ENCODE peak calls at places on chromosomes 2 and 18, in seven cellular contexts. One of them, this sample, is unnamed.

GRCh38 chr2:224405841-224406370 is 4.0 kb upstream of the FAM124B start:
- DNase-seq in colonic mucosa: no peak
- DNase-seq in mammary epithelial cell: no peak
- DNase-seq in AG10803: no peak
- DNase-seq in pancreas: no peak
- DNase-seq in CD4-positive, alpha-beta T cell: no peak
- DNase-seq in progenitor cell of endocrine pancreas: no peak
- DNase-seq in this sample: no peak

GRCh38 chr18:13234528-13234795 is 15.9 kb downstream of the LDLRAD4 start:
- DNase-seq in colonic mucosa: peak; percentile 14
- DNase-seq in mammary epithelial cell: no peak
- DNase-seq in AG10803: no peak
- DNase-seq in pancreas: no peak
- DNase-seq in CD4-positive, alpha-beta T cell: no peak
- DNase-seq in progenitor cell of endocrine pancreas: no peak
- DNase-seq in this sample: no peak

GRCh38 chr2:68466361-68466777 is 725 bp downstream of the FBXO48 start:
- DNase-seq in colonic mucosa: no peak
- DNase-seq in mammary epithelial cell: peak; percentile 79
- DNase-seq in AG10803: peak; percentile 77
- DNase-seq in pancreas: no peak
- DNase-seq in CD4-positive, alpha-beta T cell: peak; percentile 55
- DNase-seq in progenitor cell of endocrine pancreas: no peak
- DNase-seq in this sample: no peak

GRCh38 chr2:120442923-120443571 is 97.1 kb downstream of the INHBB start:
- DNase-seq in colonic mucosa: peak; percentile 89
- DNase-seq in mammary epithelial cell: no peak
- DNase-seq in AG10803: no peak
- DNase-seq in pancreas: peak; percentile 85
- DNase-seq in CD4-positive, alpha-beta T cell: no peak
- DNase-seq in progenitor cell of endocrine pancreas: peak; percentile 83
- DNase-seq in this sample: no peak

GRCh38 chr2:200099271-200099670 is 143.9 kb downstream of the MAIP1 start:
- DNase-seq in colonic mucosa: no peak
- DNase-seq in mammary epithelial cell: no peak
- DNase-seq in AG10803: no peak
- DNase-seq in pancreas: no peak
- DNase-seq in CD4-positive, alpha-beta T cell: no peak
- DNase-seq in progenitor cell of endocrine pancreas: no peak
- DNase-seq in this sample: no peak

GRCh38 chr18:74316257-74317180 is 880 bp downstream of the C18orf63 start:
- DNase-seq in colonic mucosa: no peak
- DNase-seq in mammary epithelial cell: peak; percentile 32
- DNase-seq in AG10803: peak; percentile 97
- DNase-seq in pancreas: no peak
- DNase-seq in CD4-positive, alpha-beta T cell: no peak
- DNase-seq in progenitor cell of endocrine pancreas: no peak
- DNase-seq in this sample: no peak

GRCh38 chr2:96933528-96933927 is 52.9 kb downstream of the FAM178B start:
- DNase-seq in colonic mucosa: no peak
- DNase-seq in mammary epithelial cell: no peak
- DNase-seq in AG10803: no peak
- DNase-seq in pancreas: no peak
- DNase-seq in CD4-positive, alpha-beta T cell: no peak
- DNase-seq in progenitor cell of endocrine pancreas: no peak
- DNase-seq in this sample: no peak

GRCh38 chr2:45009928-45010705 is 865 bp upstream of the SIX2 start:
- DNase-seq in colonic mucosa: peak; percentile 57
- DNase-seq in mammary epithelial cell: peak; percentile 51
- DNase-seq in AG10803: peak; percentile 30
- DNase-seq in pancreas: peak; percentile 83
- DNase-seq in CD4-positive, alpha-beta T cell: no peak
- DNase-seq in progenitor cell of endocrine pancreas: no peak
- DNase-seq in this sample: no peak

GRCh38 chr2:237565974-237566373 is 400 bp upstream of the PRLH start:
- DNase-seq in colonic mucosa: no peak
- DNase-seq in mammary epithelial cell: no peak
- DNase-seq in AG10803: no peak
- DNase-seq in pancreas: no peak
- DNase-seq in CD4-positive, alpha-beta T cell: no peak
- DNase-seq in progenitor cell of endocrine pancreas: no peak
- DNase-seq in this sample: no peak

GRCh38 chr2:239918749-239919148 is 106.4 kb downstream of the NDUFA10 start:
- DNase-seq in colonic mucosa: peak; percentile 6
- DNase-seq in mammary epithelial cell: no peak
- DNase-seq in AG10803: no peak
- DNase-seq in pancreas: peak; percentile 39
- DNase-seq in CD4-positive, alpha-beta T cell: no peak
- DNase-seq in progenitor cell of endocrine pancreas: no peak
- DNase-seq in this sample: no peak

GRCh38 chr2:239267411-239267941 is 133.3 kb downstream of the HDAC4 start:
- DNase-seq in colonic mucosa: peak; percentile 89
- DNase-seq in mammary epithelial cell: peak; percentile 64
- DNase-seq in AG10803: peak; percentile 91
- DNase-seq in pancreas: peak; percentile 58
- DNase-seq in CD4-positive, alpha-beta T cell: peak; percentile 82
- DNase-seq in progenitor cell of endocrine pancreas: no peak
- DNase-seq in this sample: no peak

GRCh38 chr2:230905448-230906430 is 19.3 kb downstream of the GPR55 start:
- DNase-seq in colonic mucosa: peak; percentile 16
- DNase-seq in mammary epithelial cell: no peak
- DNase-seq in AG10803: peak; percentile 6
- DNase-seq in pancreas: peak; percentile 32
- DNase-seq in CD4-positive, alpha-beta T cell: peak; percentile 72
- DNase-seq in progenitor cell of endocrine pancreas: no peak
- DNase-seq in this sample: no peak

GRCh38 chr2:170895023-170895759 is 33.9 kb upstream of the GORASP2 start:
- DNase-seq in colonic mucosa: no peak
- DNase-seq in mammary epithelial cell: peak; percentile 34
- DNase-seq in AG10803: peak; percentile 40
- DNase-seq in pancreas: no peak
- DNase-seq in CD4-positive, alpha-beta T cell: no peak
- DNase-seq in progenitor cell of endocrine pancreas: no peak
- DNase-seq in this sample: no peak

GRCh38 chr18:63676526-63676925 is 14.8 kb upstream of the SERPINB3 start:
- DNase-seq in colonic mucosa: no peak
- DNase-seq in mammary epithelial cell: peak; percentile 35
- DNase-seq in AG10803: no peak
- DNase-seq in pancreas: no peak
- DNase-seq in CD4-positive, alpha-beta T cell: no peak
- DNase-seq in progenitor cell of endocrine pancreas: no peak
- DNase-seq in this sample: no peak

GRCh38 chr2:231515603-231516002 is 14.6 kb downstream of the NMUR1 start:
- DNase-seq in colonic mucosa: no peak
- DNase-seq in mammary epithelial cell: no peak
- DNase-seq in AG10803: no peak
- DNase-seq in pancreas: no peak
- DNase-seq in CD4-positive, alpha-beta T cell: no peak
- DNase-seq in progenitor cell of endocrine pancreas: no peak
- DNase-seq in this sample: no peak

GRCh38 chr2:104412384-104412783 is 441.5 kb upstream of the POU3F3 start:
- DNase-seq in colonic mucosa: peak; percentile 41
- DNase-seq in mammary epithelial cell: no peak
- DNase-seq in AG10803: peak; percentile 20
- DNase-seq in pancreas: no peak
- DNase-seq in CD4-positive, alpha-beta T cell: no peak
- DNase-seq in progenitor cell of endocrine pancreas: peak; percentile 29
- DNase-seq in this sample: no peak

GRCh38 chr2:121237980-121238665 is 46.9 kb downstream of the TFCP2L1 start:
- DNase-seq in colonic mucosa: no peak
- DNase-seq in mammary epithelial cell: no peak
- DNase-seq in AG10803: no peak
- DNase-seq in pancreas: peak; percentile 43
- DNase-seq in CD4-positive, alpha-beta T cell: no peak
- DNase-seq in progenitor cell of endocrine pancreas: no peak
- DNase-seq in this sample: no peak

GRCh38 chr2:37621199-37621598 is 50.2 kb downstream of the CDC42EP3 start:
- DNase-seq in colonic mucosa: no peak
- DNase-seq in mammary epithelial cell: no peak
- DNase-seq in AG10803: no peak
- DNase-seq in pancreas: no peak
- DNase-seq in CD4-positive, alpha-beta T cell: no peak
- DNase-seq in progenitor cell of endocrine pancreas: no peak
- DNase-seq in this sample: no peak
- TF ChIP-seq CTCF in colonic mucosa: no peak
- TF ChIP-seq CTCF in mammary epithelial cell: no peak
- TF ChIP-seq CTCF in AG10803: no peak
- TF ChIP-seq CTCF in pancreas: no peak
- TF ChIP-seq CTCF in CD4-positive, alpha-beta T cell: no peak
- TF ChIP-seq CTCF in progenitor cell of endocrine pancreas: no peak
- TF ChIP-seq CTCF in this sample: no peak

GRCh38 chr18:66724664-66725356 is 120.9 kb upstream of the CDH19 start:
- DNase-seq in colonic mucosa: peak; percentile 73
- DNase-seq in mammary epithelial cell: peak; percentile 77
- DNase-seq in AG10803: no peak
- DNase-seq in pancreas: no peak
- DNase-seq in CD4-positive, alpha-beta T cell: no peak
- DNase-seq in progenitor cell of endocrine pancreas: no peak
- DNase-seq in this sample: no peak
- TF ChIP-seq CTCF in colonic mucosa: no peak
- TF ChIP-seq CTCF in mammary epithelial cell: no peak
- TF ChIP-seq CTCF in AG10803: no peak
- TF ChIP-seq CTCF in pancreas: no peak
- TF ChIP-seq CTCF in CD4-positive, alpha-beta T cell: no peak
- TF ChIP-seq CTCF in progenitor cell of endocrine pancreas: no peak
- TF ChIP-seq CTCF in this sample: no peak

GRCh38 chr2:177392373-177393246 is at the start of gene AGPS:
- DNase-seq in colonic mucosa: peak; percentile 89
- DNase-seq in mammary epithelial cell: peak; percentile 61
- DNase-seq in AG10803: peak; percentile 71
- DNase-seq in pancreas: peak; percentile 92
- DNase-seq in CD4-positive, alpha-beta T cell: peak; percentile 71
- DNase-seq in progenitor cell of endocrine pancreas: peak; percentile 62
- DNase-seq in this sample: peak; percentile 42
- TF ChIP-seq CTCF in colonic mucosa: no peak
- TF ChIP-seq CTCF in mammary epithelial cell: peak; percentile 22
- TF ChIP-seq CTCF in AG10803: no peak
- TF ChIP-seq CTCF in pancreas: no peak
- TF ChIP-seq CTCF in CD4-positive, alpha-beta T cell: no peak
- TF ChIP-seq CTCF in progenitor cell of endocrine pancreas: peak; percentile 22
- TF ChIP-seq CTCF in this sample: no peak

GRCh38 chr2:208783184-208783583 is 376.6 kb downstream of the PTH2R start:
- DNase-seq in colonic mucosa: no peak
- DNase-seq in mammary epithelial cell: no peak
- DNase-seq in AG10803: no peak
- DNase-seq in pancreas: no peak
- DNase-seq in CD4-positive, alpha-beta T cell: no peak
- DNase-seq in progenitor cell of endocrine pancreas: no peak
- DNase-seq in this sample: no peak
- TF ChIP-seq CTCF in colonic mucosa: peak; percentile 27
- TF ChIP-seq CTCF in mammary epithelial cell: peak; percentile 54
- TF ChIP-seq CTCF in AG10803: no peak
- TF ChIP-seq CTCF in pancreas: peak; percentile 8
- TF ChIP-seq CTCF in CD4-positive, alpha-beta T cell: no peak
- TF ChIP-seq CTCF in progenitor cell of endocrine pancreas: peak; percentile 14
- TF ChIP-seq CTCF in this sample: no peak

DNA sequence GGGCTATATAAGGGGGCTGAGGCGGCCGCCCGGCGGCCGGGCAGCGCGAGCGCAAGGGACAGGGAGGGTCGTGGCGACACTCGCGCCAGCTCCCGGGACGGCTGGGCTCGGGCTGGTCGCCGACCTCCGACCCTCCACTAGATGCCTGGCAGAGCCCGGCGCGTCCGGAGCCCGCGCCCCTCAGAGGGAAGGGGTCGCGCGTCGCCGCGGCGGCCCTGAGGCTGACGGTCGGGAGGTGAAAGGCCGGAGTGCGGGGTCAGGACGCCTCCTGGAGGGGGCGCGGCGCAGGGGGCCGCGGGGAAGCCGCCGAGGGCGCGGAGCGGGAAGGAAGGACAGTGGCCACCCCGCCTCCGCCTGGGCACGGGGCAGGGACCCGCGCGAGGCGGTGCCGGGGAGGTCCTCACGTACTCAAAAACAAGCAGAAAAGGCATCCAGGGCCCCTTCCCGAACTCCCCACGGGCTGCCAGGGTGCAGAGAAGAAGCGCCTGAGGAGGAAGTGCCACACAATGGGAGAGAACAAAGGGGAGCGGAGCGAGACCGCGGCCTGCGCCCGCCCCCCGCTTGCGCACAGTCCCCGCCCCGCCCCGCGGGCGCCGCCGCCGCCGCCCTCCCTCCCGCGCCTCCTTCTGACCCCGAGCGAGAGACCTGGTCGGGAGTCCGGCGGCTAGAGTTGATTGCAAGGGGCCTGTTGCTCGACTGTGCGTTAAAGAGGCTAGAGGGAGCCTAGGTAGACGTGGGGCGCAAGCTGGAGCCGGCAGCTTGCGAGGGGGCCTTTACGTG is 791 bp upstream of the KLF7 start:
- DNase-seq in colonic mucosa: peak; percentile 72
- DNase-seq in mammary epithelial cell: peak; percentile 75
- DNase-seq in AG10803: peak; percentile 88
- DNase-seq in pancreas: peak; percentile 86
- DNase-seq in CD4-positive, alpha-beta T cell: peak; percentile 63
- DNase-seq in progenitor cell of endocrine pancreas: peak; percentile 70
- DNase-seq in this sample: no peak
- TF ChIP-seq CTCF in colonic mucosa: peak; percentile 12
- TF ChIP-seq CTCF in mammary epithelial cell: no peak
- TF ChIP-seq CTCF in AG10803: no peak
- TF ChIP-seq CTCF in pancreas: no peak
- TF ChIP-seq CTCF in CD4-positive, alpha-beta T cell: peak; percentile 21
- TF ChIP-seq CTCF in progenitor cell of endocrine pancreas: peak; percentile 46
- TF ChIP-seq CTCF in this sample: no peak

DNA sequence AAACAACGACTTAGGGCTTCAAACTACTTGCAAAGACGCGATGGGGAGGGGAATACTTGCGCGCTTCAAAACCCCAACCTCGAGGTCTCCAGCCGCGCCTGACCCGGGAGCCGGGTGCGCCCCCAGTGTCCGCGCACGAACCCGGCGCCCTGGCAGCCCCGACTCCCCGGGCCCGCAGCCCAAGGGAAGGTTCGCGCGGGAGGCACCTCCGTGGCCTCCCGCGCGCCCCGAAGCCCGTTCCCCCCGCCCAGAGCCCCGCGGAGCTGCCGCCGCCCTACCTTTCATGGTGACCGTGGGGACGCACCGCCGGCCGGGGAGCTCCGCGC is 308 bp downstream of the COLEC12 start:
- DNase-seq in colonic mucosa: no peak
- DNase-seq in mammary epithelial cell: peak; percentile 11
- DNase-seq in AG10803: no peak
- DNase-seq in pancreas: no peak
- DNase-seq in CD4-positive, alpha-beta T cell: no peak
- DNase-seq in progenitor cell of endocrine pancreas: no peak
- DNase-seq in this sample: no peak
- TF ChIP-seq CTCF in colonic mucosa: no peak
- TF ChIP-seq CTCF in mammary epithelial cell: no peak
- TF ChIP-seq CTCF in AG10803: no peak
- TF ChIP-seq CTCF in pancreas: no peak
- TF ChIP-seq CTCF in CD4-positive, alpha-beta T cell: no peak
- TF ChIP-seq CTCF in progenitor cell of endocrine pancreas: peak; percentile 36
- TF ChIP-seq CTCF in this sample: no peak